ENCODE peak calls at places on chromosomes 7 and 10, in six cellular contexts. S is suprapubic skin, A is body of pancreas, V is H9, Z is mesendoderm, F is RWPE1. L is an unnamed sample.

GRCh38 chr7:94763268-94763667 is 107.3 kb upstream of the SGCE start:
- DNase-seq in A (no peak), S (no peak), F (no peak), Z (no peak), V (no peak), L (no peak)

GRCh38 chr7:107559864-107560263 is 3.9 kb downstream of the COG5 start:
- DNase-seq in F (no peak), A (no peak), Z (peak), S (no peak), V (no peak), L (no peak)

GRCh38 chr7:90459888-90460287 is 9.6 kb upstream of the PTTG1IP2 start:
- DNase-seq in A (no peak), S (no peak), Z (peak), V (no peak), F (no peak), L (no peak)

GRCh38 chr7:46682841-46683624 is 762.0 kb upstream of the IGFBP3 start:
- DNase-seq in S (no peak), A (no peak), V (no peak), F (no peak), Z (no peak), L (no peak)

GRCh38 chr7:5701085-5701914 is 80.2 kb downstream of the RNF216 start:
- DNase-seq in A (no peak), Z (no peak), S (no peak), V (no peak), F (no peak), L (no peak)

GRCh38 chr7:134685250-134685649 is 38.6 kb downstream of the BPGM start:
- DNase-seq in A (no peak), Z (no peak), S (no peak), V (no peak), F (no peak), L (no peak)

GRCh38 chr7:4386190-4386589 is 295.9 kb upstream of the FOXK1 start:
- DNase-seq in Z (no peak), S (no peak), V (no peak), F (no peak), A (no peak), L (no peak)

GRCh38 chr7:158587425-158588084 is at the start of gene PTPRN2:
- DNase-seq in V (peak), Z (peak), A (peak), F (peak), S (no peak), L (no peak)

GRCh38 chr10:131142446-131143380 is 168.8 kb downstream of the TCERG1L start:
- DNase-seq in A (no peak), S (no peak), F (no peak), V (no peak), Z (peak), L (no peak)

GRCh38 chr10:131260031-131260430 is 51.5 kb downstream of the TCERG1L start:
- DNase-seq in V (no peak), A (no peak), S (no peak), F (no peak), Z (no peak), L (no peak)

GRCh38 chr7:44382459-44383300 is 57.3 kb upstream of the CAMK2B start:
- DNase-seq in A (no peak), S (no peak), Z (no peak), F (no peak), V (peak), L (no peak)

GRCh38 chr10:126387041-126387908 is 1.0 kb downstream of the ADAM12 start:
- DNase-seq in Z (peak), F (peak), V (peak), S (no peak), A (peak), L (no peak)

GRCh38 chr7:107691713-107692112 is 31.1 kb downstream of the SLC26A4 start:
- DNase-seq in F (no peak), A (no peak), Z (no peak), V (no peak), S (no peak), L (no peak)

GRCh38 chr7:148590533-148590932 is at the start of gene C7orf33:
- DNase-seq in Z (no peak), S (no peak), A (no peak), F (no peak), V (no peak), L (no peak)

GRCh38 chr10:30433286-30433778 is 652 bp upstream of the MAP3K8 start:
- DNase-seq in Z (peak), A (peak), V (peak), F (no peak), S (peak), L (no peak)

GRCh38 chr10:1034758-1035157 is 9.1 kb upstream of the IDI2 start:
- DNase-seq in S (no peak), A (no peak), Z (no peak), V (no peak), F (no peak), L (no peak)

GRCh38 chr7:94060772-94061171 is 56.6 kb upstream of the BET1 start:
- DNase-seq in Z (no peak), V (no peak), A (no peak), F (no peak), S (no peak), L (no peak)

GRCh38 chr10:8969853-8970252 is 915.4 kb downstream of the GATA3 start:
- DNase-seq in F (peak), Z (no peak), V (no peak), A (no peak), S (no peak), L (no peak)

GRCh38 chr7:92253251-92253650 is 7.5 kb downstream of the ANKIB1 start:
- DNase-seq in F (no peak), V (no peak), A (no peak), Z (no peak), S (no peak), L (no peak)

GRCh38 chr10:106942035-106942662 is 222.4 kb downstream of the SORCS1 start:
- DNase-seq in V (no peak), S (no peak), A (no peak), F (no peak), Z (no peak), L (no peak)

GRCh38 chr7:107920048-107920772 is 29.2 kb downstream of the DLD start:
- DNase-seq in Z (no peak), F (no peak), V (no peak), S (no peak), A (no peak), L (no peak)

GRCh38 chr7:44534087-44534486 is 7.0 kb downstream of the NPC1L1 start:
- DNase-seq in A (no peak), F (no peak), Z (no peak), V (no peak), S (no peak), L (no peak)

GRCh38 chr7:12898610-12899009 is 211.2 kb downstream of the ARL4A start:
- DNase-seq in F (no peak), Z (no peak), S (no peak), V (no peak), A (no peak), L (no peak)

GRCh38 chr10:118041316-118041715 is 5.4 kb downstream of the RAB11FIP2 start:
- DNase-seq in A (no peak), V (no peak), F (no peak), S (no peak), Z (no peak), L (no peak)

GRCh38 chr10:7054915-7055314 is 355.9 kb downstream of the SFMBT2 start:
- DNase-seq in A (no peak), S (no peak), F (peak), V (no peak), Z (peak), L (no peak)

GRCh38 chr7:104035351-104035750 is 45.9 kb upstream of the RELN start:
- DNase-seq in F (no peak), S (no peak), Z (peak), A (no peak), V (no peak), L (no peak)

GRCh38 chr10:11335167-11335652 is 276.2 kb downstream of the USP6NL start:
- DNase-seq in Z (peak), V (no peak), S (no peak), A (no peak), F (no peak), L (no peak)

GRCh38 chr7:127409629-127410028 is 17.1 kb upstream of the ZNF800 start:
- DNase-seq in F (no peak), S (no peak), Z (peak), A (no peak), V (no peak), L (no peak)

GRCh38 chr10:10824611-10825148 is 193.0 kb upstream of the CELF2 start:
- DNase-seq in F (no peak), V (no peak), Z (no peak), S (no peak), A (no peak), L (no peak)

GRCh38 chr7:10974717-10975032 is 1.0 kb downstream of the PHF14 start:
- DNase-seq in A (no peak), F (no peak), V (no peak), S (no peak), Z (no peak), L (no peak)

DNA sequence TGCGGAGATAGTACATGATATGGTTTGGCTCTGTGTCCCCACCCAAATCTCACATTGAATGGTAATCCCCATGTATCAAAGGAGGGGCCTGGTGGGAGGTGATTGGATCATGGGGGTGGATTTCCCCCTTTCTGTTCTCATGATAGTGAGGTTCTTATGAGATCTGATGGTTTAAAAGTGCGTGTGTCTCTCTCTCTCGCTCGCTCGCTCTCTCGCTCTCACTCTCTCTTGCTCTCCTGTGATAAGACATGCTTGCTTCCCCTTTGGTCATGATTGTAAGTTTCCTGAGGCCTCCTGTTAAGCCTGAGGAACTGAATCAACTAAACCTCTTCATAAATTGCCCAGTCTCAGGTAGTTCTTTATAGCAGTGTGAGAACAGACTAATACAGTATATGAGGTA is 171.9 kb downstream of the NSUN6 start:
- DNase-seq in A (no peak), S (no peak), F (no peak), Z (peak), V (no peak), L (no peak)
- H3K27ac ChIP-seq in A (no peak), S (no peak), F (no peak), Z (no peak), V (no peak), L (no peak)

DNA sequence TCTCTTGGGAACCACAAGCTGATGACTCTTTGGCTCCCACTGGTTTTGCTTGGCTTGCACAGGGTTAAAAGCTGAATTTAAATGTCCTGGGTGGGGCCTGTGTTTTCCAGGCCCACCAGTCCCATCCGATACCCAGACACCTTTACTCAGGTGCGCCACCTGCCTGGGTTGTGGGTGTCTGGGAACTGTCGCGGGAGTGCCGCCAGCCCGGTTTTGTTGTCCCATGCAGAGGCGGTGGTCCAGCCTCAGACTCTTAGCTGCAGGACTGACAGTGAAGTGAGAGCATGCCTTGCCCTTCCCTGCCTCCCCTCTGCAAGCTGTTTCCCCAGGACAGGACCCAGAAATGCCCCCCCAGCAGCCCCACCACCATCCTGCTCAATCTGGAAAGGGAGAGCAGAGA is 255.6 kb upstream of the ZNF32 start:
- DNase-seq in A (no peak), S (no peak), F (no peak), V (peak), Z (no peak), L (no peak)
- H3K27ac ChIP-seq in A (no peak), S (no peak), F (no peak), V (no peak), Z (no peak), L (no peak)

GRCh38 chr10:61778137-61778536 is 115.4 kb downstream of the CABCOCO1 start:
- DNase-seq in F (no peak), A (no peak), Z (no peak), S (no peak), V (no peak), L (no peak)

GRCh38 chr10:61780732-61781131 is 118.0 kb downstream of the CABCOCO1 start:
- DNase-seq in F (no peak), Z (no peak), V (no peak), S (no peak), A (no peak), L (no peak)

GRCh38 chr10:61779276-61779675 is 116.5 kb downstream of the CABCOCO1 start:
- DNase-seq in Z (no peak), S (no peak), V (no peak), A (no peak), F (no peak), L (no peak)

GRCh38 chr10:61781969-61782403 is 119.3 kb downstream of the CABCOCO1 start:
- DNase-seq in F (peak), Z (no peak), A (no peak), V (no peak), S (no peak), L (peak)

DNA sequence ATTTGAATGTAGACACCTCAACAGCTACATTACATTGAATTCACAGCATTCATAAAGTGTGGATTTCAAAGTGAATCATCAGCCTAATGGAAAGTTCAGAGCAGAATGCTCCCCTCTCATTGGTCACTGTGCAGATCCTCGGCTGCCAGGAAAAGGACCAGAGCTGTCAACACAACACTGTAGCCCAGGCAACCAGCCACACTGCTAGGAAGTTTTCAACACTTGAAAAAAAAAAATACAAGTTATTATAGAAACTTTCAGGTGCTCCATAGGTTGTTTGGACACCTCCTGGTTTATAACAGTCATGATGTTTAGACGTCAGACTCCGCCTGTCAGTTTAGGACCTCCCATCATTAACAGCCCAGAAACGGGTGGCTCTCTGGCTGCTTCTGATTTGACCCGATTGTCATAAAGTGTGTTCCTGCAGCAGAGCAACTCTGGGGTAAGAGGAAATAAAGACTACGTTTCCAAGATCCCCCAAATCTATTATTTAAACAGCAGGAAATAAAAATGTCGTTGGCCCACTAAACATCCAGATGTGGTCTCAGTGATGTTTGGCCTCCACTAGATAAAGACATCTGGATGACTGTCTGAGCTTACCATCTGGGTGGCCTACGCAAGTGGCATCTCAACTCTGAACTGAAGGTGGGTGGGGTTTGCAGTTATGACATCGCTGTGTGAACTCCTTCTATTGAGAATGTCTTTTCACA is 117.4 kb downstream of the CABCOCO1 start:
- DNase-seq in A (no peak), Z (peak), V (no peak), F (peak), S (peak), L (peak)
- H3K27ac ChIP-seq in A (no peak), Z (no peak), V (no peak), F (no peak), S (no peak), L (no peak)

GRCh38 chr7:22329816-22330524 is 27.0 kb downstream of the RAPGEF5 start:
- DNase-seq in S (no peak), Z (no peak), F (no peak), A (no peak), V (no peak), L (no peak)
- H3K27ac ChIP-seq in S (no peak), Z (no peak), F (no peak), A (no peak), V (no peak), L (no peak)

DNA sequence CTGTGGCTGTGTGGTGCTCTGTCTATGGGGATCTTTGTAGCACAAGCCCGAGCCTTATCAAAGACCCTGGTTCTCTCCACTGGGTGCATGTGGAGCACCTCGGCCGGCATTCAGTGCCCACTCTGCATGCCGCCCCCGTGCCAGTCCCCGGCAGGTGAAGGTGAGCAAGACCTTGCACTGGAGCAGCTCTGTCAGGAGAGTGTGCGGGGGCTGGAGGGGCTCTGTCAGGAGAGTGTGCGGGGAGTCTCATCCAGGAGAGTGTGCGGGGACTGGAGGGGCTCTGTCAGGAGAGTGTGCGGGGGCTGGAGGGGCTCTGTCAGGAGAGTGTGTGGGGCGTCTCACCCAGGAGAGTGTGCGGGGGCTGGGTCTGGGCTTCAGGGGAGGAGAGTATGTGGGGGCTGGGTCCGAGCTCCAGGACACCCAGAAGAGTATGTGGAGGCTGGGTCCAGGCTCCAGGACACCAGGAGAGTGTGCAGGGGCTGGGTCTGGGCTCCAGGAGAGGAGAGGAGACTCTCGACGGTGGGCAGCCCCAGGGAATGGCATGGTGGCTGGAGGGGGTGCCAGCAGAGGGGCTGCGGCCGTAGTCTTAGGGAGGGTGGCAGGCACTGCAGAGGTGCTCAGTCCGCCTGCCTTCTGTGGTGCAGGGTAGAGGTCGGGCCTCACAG is 40.8 kb downstream of the INPP5A start:
- DNase-seq in S (peak), V (no peak), Z (no peak), F (no peak), A (no peak), L (no peak)
- H3K27ac ChIP-seq in S (no peak), V (no peak), Z (no peak), F (no peak), A (no peak), L (no peak)

GRCh38 chr10:122132882-122133634 is 138.0 kb upstream of the BTBD16 start:
- DNase-seq in F (no peak), A (no peak), V (no peak), S (no peak), Z (no peak), L (no peak)
- H3K27ac ChIP-seq in F (peak), A (no peak), V (no peak), S (no peak), Z (no peak), L (no peak)

DNA sequence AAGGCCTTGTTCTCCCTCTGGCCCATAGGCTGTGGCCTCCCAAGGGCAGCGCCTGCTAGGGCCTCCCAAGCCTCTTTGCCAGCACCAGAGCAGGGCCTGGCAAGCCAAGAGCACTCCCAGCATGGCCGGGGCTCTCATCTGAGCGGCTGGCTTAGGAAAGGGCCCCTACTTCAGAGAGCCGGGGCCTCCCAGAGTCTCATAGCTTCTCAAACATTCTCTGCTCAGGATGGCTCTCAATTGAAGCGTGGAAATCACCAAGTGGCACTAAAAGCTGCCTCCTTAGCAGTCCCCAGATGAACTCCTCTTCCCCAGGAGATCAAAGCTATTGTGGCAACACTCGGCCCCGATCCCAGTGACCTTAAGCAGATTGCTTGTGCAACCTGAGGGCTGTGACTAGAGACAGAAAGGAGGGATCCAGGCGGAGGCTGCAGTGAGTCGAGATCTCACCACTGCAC is 69.4 kb downstream of the FAM53B start:
- DNase-seq in V (no peak), S (no peak), A (no peak), F (no peak), Z (no peak), L (no peak)
- H3K27ac ChIP-seq in V (no peak), S (peak), A (no peak), F (peak), Z (no peak), L (no peak)

GRCh38 chr10:93550634-93551033 is 15.8 kb upstream of the FFAR4 start:
- DNase-seq in F (no peak), Z (no peak), S (no peak), A (no peak), V (no peak), L (no peak)
- H3K27ac ChIP-seq in F (no peak), Z (no peak), S (no peak), A (no peak), V (no peak), L (no peak)

DNA sequence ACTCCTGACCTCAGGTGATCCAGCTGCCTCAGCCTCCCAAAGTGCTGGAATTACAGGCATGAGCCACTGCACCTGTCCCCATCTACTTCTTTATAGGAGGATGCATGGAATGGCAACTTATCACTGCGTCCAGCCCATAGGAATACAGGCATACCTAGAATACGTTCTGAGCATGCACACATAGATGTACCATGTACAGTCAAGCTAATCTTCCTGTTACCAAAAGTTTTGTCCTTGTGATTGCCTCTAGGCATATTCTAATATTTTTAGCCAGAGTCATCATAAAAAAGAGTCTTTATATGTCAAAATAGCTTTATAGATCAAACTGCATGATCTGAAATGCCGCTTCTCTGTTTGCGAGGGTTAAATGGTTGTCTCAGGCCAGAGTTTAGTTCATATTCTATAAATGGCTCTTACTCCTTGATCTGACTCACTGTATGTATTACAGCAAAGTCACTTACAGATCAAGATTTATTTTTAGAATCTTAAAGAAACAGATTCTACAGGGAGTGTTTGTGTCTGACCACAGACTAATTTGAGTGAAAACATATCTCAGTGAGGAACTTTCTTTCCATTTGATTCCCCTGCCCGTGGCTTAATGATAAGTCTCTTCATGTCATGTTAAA is 210.9 kb downstream of the CREB5 start:
- DNase-seq in V (no peak), Z (no peak), S (no peak), F (no peak), A (no peak), L (no peak)
- H3K27ac ChIP-seq in V (no peak), Z (no peak), S (no peak), F (no peak), A (no peak), L (no peak)

L was measured in epithelial cell of prostate.